ENCODE peak calls at places on chromosomes 12 and 14, in nine cellular contexts. E, C, L, K, R, T, G, A and S are unnamed samples.

GRCh38 chr12:22287776-22288621 is 46.5 kb downstream of the ST8SIA1 start:
- DNase-seq in K (no peak), C (peak; percentile 47), R (no peak), E (no peak), T (no peak), G (no peak), L (peak; percentile 86), A (no peak), S (peak; percentile 41)

GRCh38 chr14:36423430-36423829 is 96.6 kb downstream of the NKX2-1 start:
- DNase-seq in L (no peak), K (no peak), G (no peak), E (no peak), T (no peak), A (no peak), C (no peak), R (no peak), S (peak; percentile 56)

GRCh38 chr14:55129086-55129427 is at the start of gene LGALS3:
- DNase-seq in R (peak; percentile 48), T (peak; percentile 91), A (peak; percentile 92), L (peak; percentile 88), K (peak; percentile 88), G (no peak), C (peak; percentile 78), E (no peak), S (peak; percentile 83)

GRCh38 chr14:65032319-65032718 is 45.6 kb downstream of the FNTB start:
- DNase-seq in G (no peak), A (no peak), E (no peak), T (no peak), K (no peak), R (no peak), L (no peak), C (no peak), S (no peak)

GRCh38 chr12:28611115-28611435 is 420.8 kb downstream of the CCDC91 start:
- DNase-seq in G (no peak), R (no peak), L (peak; percentile 91), C (no peak), K (no peak), A (peak; percentile 91), E (peak; percentile 21), T (peak; percentile 44), S (no peak)

GRCh38 chr12:54215990-54216579 is 27.3 kb upstream of the SMUG1 start:
- DNase-seq in K (no peak), A (no peak), E (no peak), C (peak; percentile 78), T (peak; percentile 39), L (no peak), G (peak; percentile 87), R (no peak), S (no peak)

GRCh38 chr12:14949631-14950030 is 11.3 kb upstream of the ERP27 start:
- DNase-seq in E (no peak), T (no peak), A (no peak), R (no peak), K (no peak), G (no peak), C (no peak), L (no peak), S (no peak)

GRCh38 chr14:105197274-105197673 is 16.2 kb upstream of the NUDT14 start:
- DNase-seq in C (no peak), E (no peak), T (peak; percentile 38), A (peak; percentile 78), R (no peak), G (no peak), K (no peak), L (peak; percentile 82), S (peak; percentile 73)

GRCh38 chr12:131038159-131038558 is 84.5 kb downstream of the ADGRD1 start:
- DNase-seq in E (no peak), R (no peak), A (no peak), G (no peak), L (no peak), C (no peak), T (no peak), K (no peak), S (no peak)

GRCh38 chr14:67532998-67533753 is at the start of gene PLEKHH1:
- DNase-seq in R (peak; percentile 55), K (peak; percentile 91), G (no peak), L (peak; percentile 87), T (peak; percentile 90), A (peak; percentile 80), C (peak; percentile 92), E (peak; percentile 47), S (peak; percentile 88)

GRCh38 chr14:21768116-21768874 is 94.7 kb upstream of the OR4E1 start:
- DNase-seq in C (peak; percentile 86), K (peak; percentile 11), R (peak; percentile 79), E (peak; percentile 32), A (peak; percentile 53), T (peak; percentile 55), G (peak; percentile 48), L (peak; percentile 12), S (peak; percentile 80)

GRCh38 chr14:60637490-60638452 is 11.5 kb downstream of the SIX1 start:
- DNase-seq in T (peak; percentile 29), R (no peak), G (no peak), L (peak; percentile 69), E (no peak), C (peak; percentile 82), K (peak; percentile 67), A (peak; percentile 42), S (peak; percentile 79)

GRCh38 chr12:58777815-58778214 is 142.5 kb downstream of the LRIG3 start:
- DNase-seq in L (no peak), K (no peak), C (no peak), R (no peak), E (no peak), A (no peak), G (no peak), T (no peak), S (no peak)

GRCh38 chr14:104973215-104974145 is 4.7 kb downstream of the AHNAK2 start:
- DNase-seq in K (no peak), T (peak; percentile 93), E (peak; percentile 98), R (no peak), C (no peak), A (peak; percentile 99), G (no peak), L (peak; percentile 100), S (peak; percentile 60)

GRCh38 chr12:13173537-13173936 is 23.0 kb upstream of the EMP1 start:
- DNase-seq in C (no peak), A (peak; percentile 75), R (peak; percentile 67), E (peak; percentile 72), L (peak; percentile 99), K (no peak), G (no peak), T (peak; percentile 80), S (peak; percentile 50)

GRCh38 chr12:27549801-27550652 is 26.0 kb downstream of the PPFIBP1 start:
- DNase-seq in T (peak; percentile 87), C (peak; percentile 62), A (peak; percentile 99), G (no peak), R (no peak), L (peak; percentile 98), E (peak; percentile 94), K (no peak), S (no peak)
- TF ChIP-seq EZH2phosphoT487 in T (no peak), C (no peak), A (no peak), G (no peak), R (no peak), L (no peak), E (no peak), K (no peak), S (no peak)

DNA sequence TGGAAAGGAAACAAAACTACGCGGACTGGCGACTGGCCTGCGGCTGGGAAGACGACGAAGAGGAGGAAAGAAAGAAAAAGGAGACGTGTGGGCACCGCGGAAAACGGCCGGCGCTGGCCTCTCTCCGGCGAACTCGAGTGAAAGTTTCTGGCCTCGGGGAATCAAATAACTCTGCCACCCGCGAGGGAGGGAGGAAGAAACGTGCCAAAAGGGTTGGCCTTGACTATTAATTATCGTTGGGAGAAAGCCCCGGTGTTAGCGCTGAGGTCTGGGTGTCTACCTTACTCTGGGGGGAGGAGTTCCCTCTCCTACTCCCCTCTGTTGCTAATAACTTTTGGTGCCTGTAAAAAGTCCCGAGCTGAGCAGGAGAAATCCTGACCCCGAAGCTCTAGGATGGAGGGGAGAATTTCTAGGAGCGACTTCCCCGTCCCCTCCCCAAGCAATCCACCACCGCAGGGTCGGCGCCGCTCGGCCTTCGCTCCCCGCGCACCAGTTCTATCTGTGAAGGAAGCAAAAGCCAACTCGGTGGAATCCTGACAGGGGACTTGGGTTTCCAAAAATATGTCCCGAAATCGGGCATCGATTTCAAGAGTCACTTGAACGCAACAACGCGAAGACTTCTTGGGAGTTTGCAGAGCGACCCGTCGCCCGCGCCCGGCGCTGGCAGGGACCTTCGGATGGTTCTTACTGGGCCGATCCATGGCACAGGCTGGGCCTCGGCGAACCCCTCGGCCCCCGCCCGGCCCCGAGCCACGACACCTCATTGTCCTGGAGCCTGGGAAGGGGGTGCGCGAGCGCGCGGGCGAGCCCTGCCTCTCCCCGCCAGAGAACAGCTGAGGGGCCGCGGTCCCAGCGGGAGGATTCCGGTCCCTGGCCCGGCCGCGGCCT is 1.7 kb downstream of the OTX2 start:
- DNase-seq in K (no peak), G (no peak), E (no peak), C (peak; percentile 69), A (no peak), T (peak; percentile 11), L (no peak), R (no peak), S (peak; percentile 57)
- H3K4me3 ChIP-seq in K (no peak overlapping the region), G (no peak overlapping the region), E (no peak overlapping the region), C (peak overlapping the region; percentile 61), A (no peak overlapping the region), T (no peak overlapping the region), L (peak overlapping the region; percentile 26), R (peak overlapping the region; percentile 52), S (peak overlapping the region; percentile 98)

DNA sequence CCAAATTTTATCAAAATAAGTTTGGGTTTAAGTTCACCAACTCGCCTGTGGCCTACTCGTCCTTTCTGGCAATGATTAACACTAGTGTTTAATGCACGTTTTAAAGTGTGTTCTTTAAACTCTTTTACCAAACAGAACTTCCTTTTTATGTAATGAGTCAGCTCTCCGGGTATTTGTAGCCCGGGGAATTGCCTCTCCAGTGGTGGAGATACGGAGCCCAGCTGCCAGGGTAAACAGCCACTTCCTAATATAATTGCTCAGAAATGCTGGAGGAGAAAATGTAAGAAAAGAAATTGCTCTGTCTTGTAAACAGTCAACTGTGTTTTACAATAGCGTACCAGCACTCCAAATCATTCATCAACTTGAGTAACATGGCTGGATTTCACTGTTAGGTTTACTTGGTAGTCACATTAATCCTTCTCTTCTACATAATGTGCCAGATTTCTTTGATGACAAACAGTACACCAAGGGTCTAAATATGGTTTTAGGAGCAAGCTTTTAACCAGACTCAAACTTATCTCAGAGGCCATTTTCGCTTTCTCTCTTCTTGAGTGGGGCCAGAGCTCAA is 101.1 kb upstream of the SLC38A2 start:
- DNase-seq in C (no peak), T (peak; percentile 80), L (peak; percentile 94), K (peak; percentile 15), G (no peak), R (no peak), E (peak; percentile 87), A (peak; percentile 95), S (no peak)
- TF ChIP-seq EZH2phosphoT487 in C (no peak), T (no peak), L (no peak), K (no peak), G (no peak), R (no peak), E (no peak), A (no peak), S (no peak)

DNA sequence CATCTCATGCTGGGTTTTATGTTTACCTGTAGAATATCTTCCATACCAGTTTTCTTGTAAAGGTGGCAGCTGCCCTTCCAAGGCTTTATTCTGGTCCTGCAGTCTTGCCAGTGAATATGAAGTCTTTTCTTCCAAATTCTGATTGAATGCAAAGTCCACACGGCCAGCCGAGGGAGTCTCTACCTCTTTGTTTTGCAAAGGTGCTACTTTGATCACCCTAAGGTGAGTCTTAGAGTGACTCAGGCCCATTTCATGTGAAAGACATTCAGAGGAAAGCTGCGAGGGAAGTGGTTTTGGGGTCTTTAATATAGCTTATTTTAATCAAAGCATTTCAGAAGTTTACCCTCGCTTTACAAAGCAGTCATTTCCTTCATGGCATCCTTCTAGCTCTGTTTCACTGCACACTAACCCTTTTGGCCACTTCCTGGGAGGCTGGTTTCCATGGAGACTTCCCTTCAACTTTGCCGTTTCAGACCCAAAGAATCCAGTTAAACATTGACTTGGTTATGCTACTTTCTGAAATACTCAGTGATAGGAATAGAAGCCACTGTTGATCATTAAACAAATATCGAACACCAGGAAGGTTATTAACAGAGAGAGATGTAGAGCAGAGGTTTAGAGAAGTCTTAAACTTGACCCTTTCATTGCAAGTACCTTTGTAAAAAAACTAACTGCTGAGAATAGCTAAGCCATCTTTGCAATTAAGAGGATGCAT is at the start of gene CCDC198:
- DNase-seq in G (no peak), L (peak; percentile 17), R (no peak), T (peak; percentile 51), C (peak; percentile 12), E (no peak), K (no peak), A (no peak), S (no peak)
- H3K4me3 ChIP-seq in G (no peak within 1 kb of the TSS), L (no peak within 1 kb of the TSS), R (no peak within 1 kb of the TSS), T (no peak within 1 kb of the TSS), C (no peak within 1 kb of the TSS), E (no peak within 1 kb of the TSS), K (no peak within 1 kb of the TSS), A (no peak within 1 kb of the TSS), S (no peak within 1 kb of the TSS)